ENCODE peak calls at places on chromosomes 12 and 14, in nine cellular contexts. Y, V, Z, J, I, P, B, F and C are unnamed samples.

GRCh38 chr14:99098199-99098598 is 173.8 kb downstream of the BCL11B start:
- DNase-seq in Y (no peak), V (no peak), Z (no peak), J (no peak), I (no peak), P (no peak), B (no peak), F (no peak), C (no peak)

GRCh38 chr14:57479197-57479596 is 14.5 kb downstream of the CCDC198 start:
- DNase-seq in Y (no peak), V (no peak), Z (no peak), J (no peak), I (no peak), P (no peak), B (no peak), F (no peak), C (no peak)

GRCh38 chr12:71958993-71959588 is 20.4 kb downstream of the TPH2 start:
- DNase-seq in Y (no peak), V (no peak), Z (no peak), J (no peak), I (peak; percentile 79), P (no peak), B (no peak), F (no peak), C (no peak)

GRCh38 chr12:46983393-46983793 is 96.0 kb upstream of the PCED1B start:
- DNase-seq in Y (no peak), V (peak; percentile 46), Z (no peak), J (no peak), I (no peak), P (no peak), B (no peak), F (no peak), C (no peak)

GRCh38 chr12:7581609-7582008 is 78.0 kb upstream of the CD163 start:
- DNase-seq in Y (no peak), V (no peak), Z (no peak), J (no peak), I (no peak), P (no peak), B (no peak), F (no peak), C (no peak)

GRCh38 chr12:12682284-12682683 is 13.7 kb downstream of the GPR19 start:
- DNase-seq in Y (no peak), V (no peak), Z (no peak), J (no peak), I (no peak), P (no peak), B (no peak), F (no peak), C (no peak)

GRCh38 chr14:57029620-57030253 is 219.5 kb upstream of the OTX2 start:
- DNase-seq in Y (no peak), V (no peak), Z (no peak), J (no peak), I (no peak), P (no peak), B (no peak), F (no peak), C (no peak)

GRCh38 chr12:108858399-108859074 is 1.2 kb upstream of the SSH1 start:
- DNase-seq in Y (peak; percentile 34), V (no peak), Z (peak; percentile 59), J (no peak), I (no peak), P (no peak), B (no peak), F (peak; percentile 83), C (no peak)

GRCh38 chr12:103493199-103493598 is 2.6 kb downstream of the C12orf42 start:
- DNase-seq in Y (no peak), V (peak; percentile 97), Z (no peak), J (no peak), I (no peak), P (no peak), B (no peak), F (no peak), C (no peak)

GRCh38 chr12:103494388-103494787 is 1.4 kb downstream of the C12orf42 start:
- DNase-seq in Y (no peak), V (no peak), Z (no peak), J (no peak), I (no peak), P (no peak), B (no peak), F (no peak), C (no peak)

GRCh38 chr12:103498990-103499389 is 3.2 kb upstream of the C12orf42 start:
- DNase-seq in Y (no peak), V (no peak), Z (no peak), J (no peak), I (no peak), P (no peak), B (no peak), F (no peak), C (no peak)

GRCh38 chr12:103495158-103495782 is 498 bp downstream of the C12orf42 start:
- DNase-seq in Y (no peak), V (peak; percentile 45), Z (no peak), J (no peak), I (no peak), P (peak; percentile 44), B (peak; percentile 31), F (no peak), C (no peak)

GRCh38 chr12:103495783-103496456 is at the start of gene C12orf42:
- DNase-seq in Y (no peak), V (peak; percentile 67), Z (peak; percentile 27), J (peak; percentile 20), I (no peak), P (peak; percentile 10), B (no peak), F (no peak), C (no peak)
- TF ChIP-seq CTCF in Y (no peak), V (peak; percentile 90), Z (no peak), J (peak; percentile 65), I (peak; percentile 39), P (peak; percentile 29), B (no peak), F (no peak), C (peak; percentile 47)

DNA sequence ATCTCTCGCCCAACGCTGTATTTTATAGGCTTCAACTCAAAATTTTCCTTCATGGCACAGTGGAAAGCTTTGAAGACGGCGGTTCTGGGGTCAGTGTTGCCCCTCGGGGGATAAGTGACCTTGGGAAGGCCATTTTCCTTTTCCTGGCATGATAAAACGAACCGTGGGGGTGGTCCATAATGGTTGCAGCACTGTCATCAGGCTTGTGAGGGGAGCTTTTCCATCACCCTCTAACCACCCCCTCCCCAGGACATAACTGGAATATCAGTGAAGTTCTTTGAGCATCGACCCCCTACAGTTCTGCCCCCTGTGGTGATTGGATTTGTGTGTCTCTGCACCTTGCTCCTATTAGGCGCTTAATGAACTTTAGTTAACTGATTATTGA is 16.0 kb downstream of the FOS start:
- DNase-seq in Y (no peak), V (no peak), Z (no peak), J (no peak), I (no peak), P (no peak), B (no peak), F (no peak), C (no peak)
- TF ChIP-seq CTCF in Y (no peak), V (no peak), Z (peak; percentile 8), J (peak; percentile 36), I (peak; percentile 4), P (no peak), B (no peak), F (no peak), C (no peak)

GRCh38 chr12:96400631-96401060 is 407 bp upstream of the CDK17 start:
- DNase-seq in Y (no peak), V (peak; percentile 45), Z (no peak), J (no peak), I (peak; percentile 39), P (no peak), B (no peak), F (no peak), C (no peak)

GRCh38 chr12:96399081-96399918 is 939 bp downstream of the CDK17 start:
- DNase-seq in Y (peak; percentile 64), V (peak; percentile 61), Z (peak; percentile 80), J (peak; percentile 49), I (peak; percentile 72), P (peak; percentile 48), B (peak; percentile 70), F (peak; percentile 92), C (no peak)

GRCh38 chr12:96398422-96399080 is 1.7 kb downstream of the CDK17 start:
- DNase-seq in Y (no peak), V (no peak), Z (no peak), J (no peak), I (peak; percentile 39), P (no peak), B (no peak), F (no peak), C (no peak)

GRCh38 chr12:96401061-96401871 is 1.0 kb upstream of the CDK17 start:
- DNase-seq in Y (no peak), V (peak; percentile 69), Z (no peak), J (no peak), I (peak; percentile 89), P (no peak), B (no peak), F (no peak), C (peak; percentile 71)

DNA sequence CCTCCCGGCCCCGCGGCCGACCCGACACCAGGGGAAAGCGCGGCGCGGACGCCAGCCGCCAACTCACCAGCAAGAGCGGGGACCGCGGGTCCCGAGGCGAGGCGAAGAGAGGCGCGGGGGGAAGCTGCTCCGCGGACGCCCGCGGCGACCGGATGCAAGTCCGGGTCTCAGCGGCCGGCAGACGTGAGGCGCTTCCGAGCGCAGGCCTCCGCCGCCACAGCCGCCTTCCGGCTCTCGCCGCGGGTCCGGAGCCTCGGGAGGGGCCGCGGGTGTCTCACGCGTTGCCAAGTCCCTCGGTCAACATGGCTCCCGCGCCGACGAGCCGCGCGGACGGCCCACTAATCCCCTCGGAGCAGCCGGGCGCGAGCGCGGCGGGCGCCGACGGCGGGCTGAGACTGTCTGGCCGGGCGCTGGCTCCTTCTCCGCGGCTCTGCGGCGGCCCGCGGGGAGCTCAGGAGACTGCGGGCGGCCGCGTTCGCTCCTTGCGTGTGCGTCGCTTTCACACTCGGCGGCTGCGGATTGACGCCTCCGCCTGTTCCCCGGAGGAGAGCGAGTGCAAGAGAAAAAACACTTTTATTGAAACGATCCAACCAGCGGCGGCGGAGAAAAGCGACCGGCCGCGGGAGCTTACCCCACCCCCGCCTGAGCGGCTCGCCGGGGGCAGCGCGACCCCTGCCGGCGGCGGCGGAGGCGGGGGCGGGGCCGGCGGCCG is at the start of gene CDK17:
- DNase-seq in Y (peak; percentile 80), V (peak; percentile 80), Z (peak; percentile 87), J (peak; percentile 77), I (peak; percentile 83), P (peak; percentile 82), B (peak; percentile 85), F (peak; percentile 90), C (peak; percentile 69)
- TF ChIP-seq CTCF in Y (no peak), V (no peak), Z (peak; percentile 77), J (peak; percentile 59), I (peak; percentile 59), P (no peak), B (no peak), F (peak; percentile 47), C (peak; percentile 31)

DNA sequence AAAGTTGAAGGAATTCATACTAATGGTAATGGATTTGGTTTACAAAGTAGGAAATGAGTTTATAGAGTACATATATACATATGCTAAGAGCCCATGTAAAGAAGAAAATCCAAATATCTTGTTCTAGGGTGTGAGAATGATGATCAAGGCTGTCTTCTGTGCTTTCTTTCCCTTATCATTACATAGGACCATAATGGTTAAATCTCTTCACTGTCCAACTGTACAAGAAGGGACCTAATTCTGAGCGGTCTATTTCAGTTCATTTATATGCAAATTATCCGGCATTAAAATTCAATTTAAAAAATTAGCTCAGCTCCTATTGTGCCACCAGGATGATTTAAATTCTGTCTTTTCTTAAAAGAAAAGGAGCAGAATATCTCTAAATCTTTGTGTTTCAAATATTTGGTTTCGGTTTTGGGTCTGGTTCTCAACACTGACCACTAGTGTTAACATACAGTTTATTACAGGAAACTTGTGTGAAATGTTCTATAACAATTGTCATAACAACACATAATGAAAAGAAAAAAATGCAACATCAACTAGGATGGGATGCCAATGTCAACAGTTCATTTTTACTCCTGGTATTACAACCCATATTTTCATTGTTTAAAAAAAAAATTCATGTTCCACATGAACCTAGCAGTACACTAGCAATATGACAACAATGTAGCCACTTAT is 16.8 kb downstream of the OR4K1 start:
- DNase-seq in Y (no peak), V (no peak), Z (no peak), J (no peak), I (no peak), P (no peak), B (no peak), F (no peak), C (no peak)
- TF ChIP-seq CTCF in Y (no peak), V (no peak), Z (no peak), J (no peak), I (no peak), P (no peak), B (no peak), F (no peak), C (no peak)